ENCODE peak calls at places on chromosomes 13 and 19, in six cellular contexts. One of them, this sample, is unnamed.

GRCh38 chr19:47241919-47242644 is 11.1 kb upstream of the BBC3 start:
- DNase-seq in SK-N-SH: no peak
- DNase-seq in transverse colon: no peak
- DNase-seq in suprapubic skin: no peak
- DNase-seq in sigmoid colon: no peak
- DNase-seq in upper lobe of left lung: no peak
- DNase-seq in this sample: no peak

GRCh38 chr13:41802684-41803554 is 158.0 kb downstream of the VWA8 start:
- DNase-seq in SK-N-SH: no peak
- DNase-seq in transverse colon: no peak
- DNase-seq in suprapubic skin: no peak
- DNase-seq in sigmoid colon: no peak
- DNase-seq in upper lobe of left lung: no peak
- DNase-seq in this sample: no peak

GRCh38 chr19:42281175-42282035 is 12.4 kb downstream of the CIC start:
- DNase-seq in SK-N-SH: no peak
- DNase-seq in transverse colon: peak
- DNase-seq in suprapubic skin: peak
- DNase-seq in sigmoid colon: peak
- DNase-seq in upper lobe of left lung: no peak
- DNase-seq in this sample: no peak

GRCh38 chr13:94028234-94029145 is 451.0 kb downstream of the DCT start:
- DNase-seq in SK-N-SH: no peak
- DNase-seq in transverse colon: no peak
- DNase-seq in suprapubic skin: no peak
- DNase-seq in sigmoid colon: no peak
- DNase-seq in upper lobe of left lung: no peak
- DNase-seq in this sample: no peak

GRCh38 chr19:58558066-58558622 is at the start of gene UBE2M:
- DNase-seq in SK-N-SH: no peak
- DNase-seq in transverse colon: peak
- DNase-seq in suprapubic skin: no peak
- DNase-seq in sigmoid colon: peak
- DNase-seq in upper lobe of left lung: peak
- DNase-seq in this sample: peak

GRCh38 chr13:109743706-109744453 is 42.5 kb downstream of the IRS2 start:
- DNase-seq in SK-N-SH: peak
- DNase-seq in transverse colon: peak
- DNase-seq in suprapubic skin: no peak
- DNase-seq in sigmoid colon: no peak
- DNase-seq in upper lobe of left lung: no peak
- DNase-seq in this sample: no peak

GRCh38 chr19:4851551-4852290 is 15.7 kb downstream of the PLIN3 start:
- DNase-seq in SK-N-SH: peak
- DNase-seq in transverse colon: peak
- DNase-seq in suprapubic skin: peak
- DNase-seq in sigmoid colon: peak
- DNase-seq in upper lobe of left lung: peak
- DNase-seq in this sample: peak

GRCh38 chr19:17779281-17779930 is 15.5 kb upstream of the B3GNT3 start:
- DNase-seq in SK-N-SH: peak
- DNase-seq in transverse colon: peak
- DNase-seq in suprapubic skin: no peak
- DNase-seq in sigmoid colon: no peak
- DNase-seq in upper lobe of left lung: peak
- DNase-seq in this sample: no peak

GRCh38 chr13:99916366-99917103 is 55.0 kb downstream of the ZIC5 start:
- DNase-seq in SK-N-SH: peak
- DNase-seq in transverse colon: no peak
- DNase-seq in suprapubic skin: no peak
- DNase-seq in sigmoid colon: no peak
- DNase-seq in upper lobe of left lung: no peak
- DNase-seq in this sample: no peak

GRCh38 chr19:47176627-47177090 is 46.0 kb downstream of the SAE1 start:
- DNase-seq in SK-N-SH: no peak
- DNase-seq in transverse colon: no peak
- DNase-seq in suprapubic skin: no peak
- DNase-seq in sigmoid colon: no peak
- DNase-seq in upper lobe of left lung: no peak
- DNase-seq in this sample: no peak

GRCh38 chr19:29260477-29261317 is 47.7 kb upstream of the UQCRFS1 start:
- DNase-seq in SK-N-SH: peak
- DNase-seq in transverse colon: no peak
- DNase-seq in suprapubic skin: no peak
- DNase-seq in sigmoid colon: no peak
- DNase-seq in upper lobe of left lung: no peak
- DNase-seq in this sample: no peak

GRCh38 chr19:45276284-45276687 is 25.2 kb downstream of the MARK4 start:
- DNase-seq in SK-N-SH: peak
- DNase-seq in transverse colon: no peak
- DNase-seq in suprapubic skin: no peak
- DNase-seq in sigmoid colon: no peak
- DNase-seq in upper lobe of left lung: no peak
- DNase-seq in this sample: no peak

GRCh38 chr19:2487090-2487489 is 11.2 kb downstream of the GADD45B start:
- DNase-seq in SK-N-SH: no peak
- DNase-seq in transverse colon: no peak
- DNase-seq in suprapubic skin: no peak
- DNase-seq in sigmoid colon: no peak
- DNase-seq in upper lobe of left lung: no peak
- DNase-seq in this sample: no peak

GRCh38 chr19:39407644-39408391 is 1.2 kb downstream of the ZFP36 start:
- DNase-seq in SK-N-SH: no peak
- DNase-seq in transverse colon: peak
- DNase-seq in suprapubic skin: peak
- DNase-seq in sigmoid colon: peak
- DNase-seq in upper lobe of left lung: peak
- DNase-seq in this sample: peak

GRCh38 chr19:11405846-11406643 is 13.1 kb downstream of the RGL3 start:
- DNase-seq in SK-N-SH: peak
- DNase-seq in transverse colon: no peak
- DNase-seq in suprapubic skin: no peak
- DNase-seq in sigmoid colon: no peak
- DNase-seq in upper lobe of left lung: no peak
- DNase-seq in this sample: no peak

GRCh38 chr13:67281476-67281875 is 51.3 kb upstream of the PCDH9 start:
- DNase-seq in SK-N-SH: no peak
- DNase-seq in transverse colon: no peak
- DNase-seq in suprapubic skin: no peak
- DNase-seq in sigmoid colon: no peak
- DNase-seq in upper lobe of left lung: no peak
- DNase-seq in this sample: no peak

GRCh38 chr19:38564981-38565685 is 52.6 kb downstream of the MAP4K1 start:
- DNase-seq in SK-N-SH: peak
- DNase-seq in transverse colon: no peak
- DNase-seq in suprapubic skin: no peak
- DNase-seq in sigmoid colon: no peak
- DNase-seq in upper lobe of left lung: no peak
- DNase-seq in this sample: no peak

GRCh38 chr19:11382898-11383705 is 1.0 kb downstream of the EPOR start:
- DNase-seq in SK-N-SH: peak
- DNase-seq in transverse colon: peak
- DNase-seq in suprapubic skin: no peak
- DNase-seq in sigmoid colon: peak
- DNase-seq in upper lobe of left lung: peak
- DNase-seq in this sample: peak

GRCh38 chr19:47740866-47741519 is 4.4 kb upstream of the NOP53 start:
- DNase-seq in SK-N-SH: no peak
- DNase-seq in transverse colon: no peak
- DNase-seq in suprapubic skin: no peak
- DNase-seq in sigmoid colon: no peak
- DNase-seq in upper lobe of left lung: no peak
- DNase-seq in this sample: no peak

GRCh38 chr19:45716314-45717130 is 14.2 kb downstream of the FBXO46 start:
- DNase-seq in SK-N-SH: peak
- DNase-seq in transverse colon: peak
- DNase-seq in suprapubic skin: no peak
- DNase-seq in sigmoid colon: no peak
- DNase-seq in upper lobe of left lung: peak
- DNase-seq in this sample: no peak

DNA sequence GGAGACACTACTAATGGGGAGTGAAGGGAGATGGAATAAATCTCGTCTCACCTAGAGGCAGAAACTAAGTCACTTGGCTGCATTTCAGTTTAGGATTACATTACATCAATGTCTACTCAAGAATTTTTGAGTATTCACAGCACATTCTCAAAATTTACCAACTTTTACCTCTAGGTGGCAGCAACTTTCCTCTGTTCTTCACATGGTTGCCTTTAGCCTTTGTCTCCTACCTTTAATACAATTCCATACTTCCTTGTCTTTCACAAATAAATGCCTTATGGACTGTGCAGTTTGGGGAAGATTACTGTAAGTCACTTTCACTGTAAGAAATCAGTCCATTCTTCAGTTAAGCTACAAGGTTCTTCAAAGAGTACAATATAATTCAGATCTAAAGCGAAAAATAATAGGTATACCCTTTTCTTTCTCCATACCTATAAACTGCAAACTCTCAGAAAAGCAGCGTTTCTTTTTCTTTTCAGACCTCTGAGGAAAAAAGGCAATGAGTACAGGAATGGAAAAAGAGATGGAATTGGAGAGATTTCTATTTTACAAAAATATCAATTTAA is 379.4 kb downstream of the KLF12 start:
- DNase-seq in SK-N-SH: peak
- DNase-seq in transverse colon: no peak
- DNase-seq in suprapubic skin: no peak
- DNase-seq in sigmoid colon: no peak
- DNase-seq in upper lobe of left lung: no peak
- DNase-seq in this sample: no peak
- TF ChIP-seq CTCF in SK-N-SH: peak
- TF ChIP-seq CTCF in transverse colon: peak
- TF ChIP-seq CTCF in suprapubic skin: peak
- TF ChIP-seq CTCF in sigmoid colon: peak
- TF ChIP-seq CTCF in upper lobe of left lung: peak
- TF ChIP-seq CTCF in this sample: peak

DNA sequence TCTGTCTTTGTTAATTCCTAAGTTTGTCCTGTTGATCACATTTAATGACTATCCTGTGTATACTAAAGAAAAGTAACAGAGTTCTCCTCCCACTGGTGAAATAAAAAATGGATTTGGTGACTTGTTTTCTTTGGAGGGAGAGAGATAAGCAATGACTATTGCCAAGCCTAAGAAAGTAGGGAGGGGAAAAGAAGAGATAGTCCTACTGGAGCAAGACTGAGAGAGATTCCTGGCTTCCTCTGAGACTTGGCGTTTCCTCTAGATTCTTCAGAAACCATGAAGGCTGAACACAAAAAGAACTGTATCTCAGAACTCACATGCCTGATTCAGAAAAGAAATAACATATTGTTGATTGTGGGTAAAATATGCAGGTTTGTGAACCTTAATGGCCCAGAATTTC is 406.5 kb downstream of the FOXO1 start:
- DNase-seq in SK-N-SH: no peak
- DNase-seq in transverse colon: no peak
- DNase-seq in suprapubic skin: no peak
- DNase-seq in sigmoid colon: no peak
- DNase-seq in upper lobe of left lung: no peak
- DNase-seq in this sample: no peak
- TF ChIP-seq POLR2AphosphoS5 in SK-N-SH: no peak
- TF ChIP-seq POLR2AphosphoS5 in transverse colon: no peak
- TF ChIP-seq POLR2AphosphoS5 in suprapubic skin: no peak
- TF ChIP-seq POLR2AphosphoS5 in sigmoid colon: no peak
- TF ChIP-seq POLR2AphosphoS5 in upper lobe of left lung: no peak
- TF ChIP-seq POLR2AphosphoS5 in this sample: no peak

GRCh38 chr13:110963554-110963970 is 48.7 kb upstream of the ANKRD10 start:
- DNase-seq in SK-N-SH: no peak
- DNase-seq in transverse colon: no peak
- DNase-seq in suprapubic skin: no peak
- DNase-seq in sigmoid colon: no peak
- DNase-seq in upper lobe of left lung: no peak
- DNase-seq in this sample: no peak

GRCh38 chr13:110961959-110962358 is 47.1 kb upstream of the ANKRD10 start:
- DNase-seq in SK-N-SH: no peak
- DNase-seq in transverse colon: no peak
- DNase-seq in suprapubic skin: no peak
- DNase-seq in sigmoid colon: no peak
- DNase-seq in upper lobe of left lung: no peak
- DNase-seq in this sample: no peak

GRCh38 chr13:110964229-110965037 is 49.6 kb upstream of the ANKRD10 start:
- DNase-seq in SK-N-SH: no peak
- DNase-seq in transverse colon: no peak
- DNase-seq in suprapubic skin: no peak
- DNase-seq in sigmoid colon: no peak
- DNase-seq in upper lobe of left lung: no peak
- DNase-seq in this sample: no peak

GRCh38 chr13:110965755-110966134 is 50.9 kb upstream of the ANKRD10 start:
- DNase-seq in SK-N-SH: no peak
- DNase-seq in transverse colon: no peak
- DNase-seq in suprapubic skin: no peak
- DNase-seq in sigmoid colon: no peak
- DNase-seq in upper lobe of left lung: no peak
- DNase-seq in this sample: no peak

GRCh38 chr13:110965038-110965754 is 50.3 kb upstream of the ANKRD10 start:
- DNase-seq in SK-N-SH: no peak
- DNase-seq in transverse colon: no peak
- DNase-seq in suprapubic skin: no peak
- DNase-seq in sigmoid colon: no peak
- DNase-seq in upper lobe of left lung: no peak
- DNase-seq in this sample: no peak
- TF ChIP-seq EP300 in SK-N-SH: no peak
- TF ChIP-seq EP300 in transverse colon: no peak
- TF ChIP-seq EP300 in suprapubic skin: no peak
- TF ChIP-seq EP300 in sigmoid colon: no peak
- TF ChIP-seq EP300 in upper lobe of left lung: no peak
- TF ChIP-seq EP300 in this sample: no peak

GRCh38 chr19:35328851-35329285 is at the start of gene CD22:
- DNase-seq in SK-N-SH: no peak
- DNase-seq in transverse colon: no peak
- DNase-seq in suprapubic skin: no peak
- DNase-seq in sigmoid colon: no peak
- DNase-seq in upper lobe of left lung: no peak
- DNase-seq in this sample: no peak

GRCh38 chr19:35330475-35330874 is 1.5 kb downstream of the CD22 start:
- DNase-seq in SK-N-SH: no peak
- DNase-seq in transverse colon: peak
- DNase-seq in suprapubic skin: no peak
- DNase-seq in sigmoid colon: no peak
- DNase-seq in upper lobe of left lung: no peak
- DNase-seq in this sample: no peak

GRCh38 chr19:35329323-35329722 is 336 bp downstream of the CD22 start:
- DNase-seq in SK-N-SH: no peak
- DNase-seq in transverse colon: no peak
- DNase-seq in suprapubic skin: no peak
- DNase-seq in sigmoid colon: no peak
- DNase-seq in upper lobe of left lung: no peak
- DNase-seq in this sample: no peak

GRCh38 chr19:35331551-35332214 is 2.7 kb downstream of the CD22 start:
- DNase-seq in SK-N-SH: no peak
- DNase-seq in transverse colon: no peak
- DNase-seq in suprapubic skin: no peak
- DNase-seq in sigmoid colon: no peak
- DNase-seq in upper lobe of left lung: no peak
- DNase-seq in this sample: no peak

DNA sequence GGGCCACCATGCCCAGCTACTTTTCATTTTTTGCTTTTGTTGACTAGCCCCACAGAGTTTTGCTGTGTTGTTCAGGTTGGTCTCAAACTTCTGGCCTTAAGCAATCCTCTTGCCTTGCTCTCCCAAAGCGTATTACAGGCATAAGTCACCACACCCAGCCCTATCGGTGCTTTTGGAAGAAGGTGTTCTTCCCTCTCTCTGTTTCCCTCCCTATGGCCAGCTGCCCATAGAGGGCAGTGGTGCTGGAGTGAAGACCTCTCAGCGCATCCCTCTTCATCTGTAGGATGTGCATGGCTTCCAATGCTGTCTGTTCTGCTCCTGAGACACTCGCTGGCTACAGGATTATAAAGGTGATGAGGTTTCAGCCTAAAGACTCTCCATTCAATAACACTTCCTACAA is 1.3 kb upstream of the CD22 start:
- DNase-seq in SK-N-SH: no peak
- DNase-seq in transverse colon: no peak
- DNase-seq in suprapubic skin: no peak
- DNase-seq in sigmoid colon: no peak
- DNase-seq in upper lobe of left lung: no peak
- DNase-seq in this sample: no peak
- TF ChIP-seq CTCF in SK-N-SH: peak
- TF ChIP-seq CTCF in transverse colon: no peak
- TF ChIP-seq CTCF in suprapubic skin: no peak
- TF ChIP-seq CTCF in sigmoid colon: no peak
- TF ChIP-seq CTCF in upper lobe of left lung: no peak
- TF ChIP-seq CTCF in this sample: no peak

This sample was measured in stomach.